ENCODE peak calls at places on chromosomes 5 and 9, in ten cellular contexts. L, V, T, C, X, F, N, B, H and I are unnamed samples.

GRCh38 chr9:136610426-136610825 is 52.3 kb upstream of the EGFL7 start:
- DNase-seq in F (no peak), C (no peak), X (peak), B (no peak), H (no peak), V (no peak), L (no peak), N (no peak), T (no peak), I (no peak)

GRCh38 chr5:143695244-143695885 is 116.6 kb upstream of the HMHB1 start:
- DNase-seq in T (no peak), N (no peak), V (no peak), L (no peak), X (no peak), B (no peak), F (no peak), H (no peak), C (no peak), I (no peak)

GRCh38 chr5:149157330-149157729 is 16.0 kb downstream of the ABLIM3 start:
- DNase-seq in L (no peak), C (no peak), H (no peak), N (no peak), F (no peak), B (no peak), X (no peak), T (no peak), V (no peak), I (no peak)

GRCh38 chr5:72392326-72392733 is 72.2 kb downstream of the PTCD2 start:
- DNase-seq in L (no peak), H (no peak), B (no peak), F (no peak), C (no peak), N (no peak), T (no peak), X (no peak), V (peak), I (no peak)

GRCh38 chr9:98766548-98766947 is 29.8 kb downstream of the ANKS6 start:
- DNase-seq in L (no peak), F (no peak), N (no peak), T (no peak), C (no peak), H (no peak), V (no peak), X (no peak), B (no peak), I (no peak)

GRCh38 chr9:138046641-138047301 is 169.2 kb downstream of the CACNA1B start:
- DNase-seq in L (no peak), F (no peak), X (peak), T (no peak), V (no peak), N (no peak), H (no peak), B (peak), C (no peak), I (peak)

GRCh38 chr5:58294598-58295298 is 165.1 kb downstream of the PLK2 start:
- DNase-seq in T (no peak), C (no peak), V (no peak), N (no peak), F (no peak), L (no peak), H (no peak), X (no peak), B (no peak), I (no peak)

GRCh38 chr5:73336366-73336765 is 112.2 kb downstream of the FOXD1 start:
- DNase-seq in L (no peak), F (no peak), T (no peak), V (no peak), H (no peak), B (no peak), C (no peak), X (no peak), N (no peak), I (no peak)

GRCh38 chr9:133990366-133991210 is 1.5 kb downstream of the VAV2 start:
- DNase-seq in H (peak), V (peak), B (peak), L (peak), F (peak), X (peak), T (no peak), N (no peak), C (no peak), I (no peak)

GRCh38 chr5:142475102-142475501 is 150.3 kb upstream of the SPRY4 start:
- DNase-seq in N (no peak), V (no peak), T (no peak), L (no peak), F (no peak), C (no peak), B (no peak), X (no peak), H (no peak), I (no peak)

GRCh38 chr5:73815631-73816030 is 189.6 kb downstream of the ARHGEF28 start:
- DNase-seq in T (no peak), H (no peak), C (no peak), F (no peak), X (no peak), N (no peak), L (no peak), V (no peak), B (no peak), I (no peak)

GRCh38 chr9:87882627-87883026 is at the start of gene SPATA31E1:
- DNase-seq in L (no peak), F (no peak), N (no peak), C (no peak), B (peak), X (no peak), H (no peak), V (no peak), T (no peak), I (peak)

GRCh38 chr9:37464426-37465248 is 613 bp downstream of the ZBTB5 start:
- DNase-seq in F (peak), C (peak), B (peak), L (peak), H (peak), X (peak), V (peak), N (no peak), T (peak), I (no peak)

GRCh38 chr5:179311091-179311470 is 34.2 kb downstream of the ADAMTS2 start:
- DNase-seq in V (no peak), F (peak), H (no peak), N (no peak), C (no peak), T (no peak), X (no peak), B (no peak), L (no peak), I (no peak)

GRCh38 chr9:105333811-105334210 is 89.4 kb downstream of the SLC44A1 start:
- DNase-seq in H (no peak), V (no peak), C (no peak), N (no peak), B (no peak), L (no peak), F (no peak), T (peak), X (no peak), I (no peak)

GRCh38 chr5:110335361-110336046 is 391.0 kb downstream of the TMEM232 start:
- DNase-seq in T (no peak), L (no peak), X (no peak), H (no peak), V (peak), B (no peak), C (no peak), F (no peak), N (no peak), I (no peak)

GRCh38 chr9:16289639-16290038 is 580.8 kb downstream of the BNC2 start:
- DNase-seq in X (no peak), F (no peak), H (no peak), L (no peak), B (no peak), C (no peak), V (no peak), T (no peak), N (no peak), I (no peak)

GRCh38 chr9:132647355-132647754 is 22.4 kb downstream of the DDX31 start:
- DNase-seq in T (no peak), N (no peak), L (no peak), C (no peak), X (no peak), V (peak), H (no peak), B (no peak), F (no peak), I (no peak)

GRCh38 chr9:73118898-73119554 is 32.6 kb upstream of the ANXA1 start:
- DNase-seq in B (no peak), F (no peak), V (no peak), C (no peak), X (no peak), L (peak), H (no peak), T (no peak), N (no peak), I (no peak)

GRCh38 chr9:81292056-81292805 is 397.1 kb downstream of the TLE1 start:
- DNase-seq in T (no peak), H (no peak), C (no peak), V (no peak), F (no peak), N (no peak), X (no peak), L (no peak), B (no peak), I (no peak)

GRCh38 chr9:101711330-101711941 is 27.0 kb downstream of the GRIN3A start:
- DNase-seq in V (no peak), L (peak), B (no peak), C (no peak), N (peak), X (no peak), H (peak), T (peak), F (no peak), I (no peak)

GRCh38 chr9:95515272-95516113 is 1.3 kb downstream of the PTCH1 start:
- DNase-seq in L (no peak), H (peak), B (no peak), T (no peak), N (no peak), X (peak), V (no peak), F (no peak), C (no peak), I (no peak)

GRCh38 chr9:89822996-89823395 is 218.2 kb downstream of the GADD45G start:
- DNase-seq in N (no peak), X (no peak), H (no peak), L (no peak), C (no peak), T (no peak), V (no peak), F (no peak), B (no peak), I (no peak)

GRCh38 chr5:113255105-113255504 is 179.7 kb downstream of the TSSK1B start:
- DNase-seq in B (no peak), L (no peak), H (no peak), T (no peak), C (no peak), V (no peak), F (no peak), X (no peak), N (no peak), I (no peak)

GRCh38 chr5:154215931-154216330 is 25.4 kb downstream of the GALNT10 start:
- DNase-seq in X (no peak), H (no peak), T (no peak), F (no peak), C (no peak), B (no peak), V (no peak), L (no peak), N (no peak), I (no peak)

GRCh38 chr5:81425569-81425968 is 31.6 kb upstream of the ACOT12 start:
- DNase-seq in T (peak), N (peak), C (no peak), V (peak), F (no peak), B (no peak), X (no peak), H (no peak), L (peak), I (no peak)

GRCh38 chr5:14185336-14186131 is 42.4 kb downstream of the TRIO start:
- DNase-seq in V (no peak), N (no peak), F (peak), L (no peak), C (no peak), H (no peak), B (no peak), T (no peak), X (no peak), I (no peak)

GRCh38 chr9:114413909-114414308 is 26.1 kb upstream of the AKNA start:
- DNase-seq in F (no peak), L (no peak), T (no peak), N (no peak), C (no peak), V (no peak), X (no peak), B (no peak), H (no peak), I (no peak)

GRCh38 chr9:21252727-21253547 is 13.1 kb upstream of the IFNA14 start:
- DNase-seq in X (no peak), H (no peak), N (peak), F (no peak), T (peak), L (peak), C (no peak), V (no peak), B (no peak), I (no peak)

GRCh38 chr9:124309665-124310064 is 51.9 kb downstream of the NEK6 start:
- DNase-seq in L (peak), H (no peak), C (no peak), F (peak), T (no peak), B (no peak), V (peak), N (no peak), X (no peak), I (no peak)

GRCh38 chr5:33931136-33931535 is 5.0 kb upstream of the RXFP3 start:
- DNase-seq in C (no peak), T (no peak), X (no peak), F (no peak), B (no peak), N (no peak), H (no peak), L (no peak), V (no peak), I (no peak)

GRCh38 chr9:88197781-88198345 is 59.6 kb upstream of the SPATA31C2 start:
- DNase-seq in C (no peak), H (no peak), V (no peak), B (no peak), L (peak), F (no peak), T (no peak), N (no peak), X (no peak), I (no peak)

GRCh38 chr5:370311-370958 is 48.9 kb downstream of the AHRR start:
- DNase-seq in N (no peak), X (peak), H (no peak), C (no peak), T (no peak), V (no peak), L (no peak), B (peak), F (no peak), I (peak)